ENCODE peak calls at places on chromosomes 3 and 15, in nine cellular contexts. B is aorta; M is neuronal stem cell; N is HepG2; Y is stomach; U is IMR-90; W is CD4-positive, CD25-positive, alpha-beta regulatory T cell; D is DND-41; C is spleen. V is an unnamed sample. For H3K36me3 and H3K4me1, the result is how much of the 10 kb centered on the place peaks cover.

GRCh38 chr15:74328331-74329056 is 39.0 kb downstream of the CYP11A1 start:
- DNase-seq in D (no peak), U (no peak), B (no peak), M (no peak), Y (no peak), N (no peak), W (no peak), C (no peak), V (no peak)

GRCh38 chr15:36748743-36749142 is 169.3 kb downstream of the CDIN1 start:
- DNase-seq in Y (no peak), U (no peak), D (no peak), W (no peak), C (no peak), N (no peak), B (no peak), M (no peak), V (no peak)

GRCh38 chr15:90479656-90480055 is 50.1 kb upstream of the CRTC3 start:
- DNase-seq in D (no peak), B (no peak), Y (peak), N (no peak), C (no peak), W (no peak), M (no peak), U (peak), V (no peak)

GRCh38 chr15:85100186-85100937 is 118.7 kb downstream of the PDE8A start:
- DNase-seq in Y (no peak), C (no peak), D (peak), B (no peak), M (no peak), N (no peak), U (peak), W (peak), V (peak)

GRCh38 chr3:186259612-186260383 is 102.2 kb downstream of the DGKG start:
- DNase-seq in N (peak), Y (peak), C (peak), M (peak), U (peak), B (peak), W (peak), D (peak), V (peak)

GRCh38 chr3:155737844-155738460 is 6.9 kb downstream of the PLCH1 start:
- DNase-seq in B (no peak), Y (peak), C (no peak), U (no peak), D (no peak), W (no peak), M (no peak), N (peak), V (no peak)

GRCh38 chr3:49639551-49639950 is 34.6 kb upstream of the APEH start:
- DNase-seq in M (no peak), W (no peak), Y (no peak), N (no peak), D (no peak), U (no peak), C (no peak), B (no peak), V (no peak)

GRCh38 chr15:79635897-79636596 is 203.9 kb downstream of the MINAR1 start:
- DNase-seq in C (no peak), M (no peak), U (peak), B (no peak), D (no peak), W (no peak), Y (no peak), N (no peak), V (no peak)

GRCh38 chr15:96353931-96354730 is 23.6 kb downstream of the NR2F2 start:
- DNase-seq in D (no peak), B (peak), Y (peak), W (no peak), M (peak), U (peak), C (peak), N (no peak), V (no peak)

GRCh38 chr3:10303785-10304184 is 11.0 kb upstream of the GHRL start:
- DNase-seq in M (no peak), Y (no peak), U (no peak), W (no peak), N (no peak), D (no peak), B (no peak), C (no peak), V (no peak)

GRCh38 chr3:106711650-106712049 is 665.6 kb upstream of the CCDC54 start:
- DNase-seq in W (no peak), N (no peak), Y (no peak), U (peak), B (no peak), C (no peak), M (no peak), D (no peak), V (no peak)

GRCh38 chr15:70068783-70069565 is 28.7 kb downstream of the TLE3 start:
- DNase-seq in B (no peak), N (no peak), U (no peak), M (no peak), C (no peak), W (no peak), Y (peak), D (no peak), V (no peak)

GRCh38 chr3:113287818-113288648 is 76.7 kb downstream of the BOC start:
- DNase-seq in M (peak), D (peak), C (no peak), W (peak), B (no peak), N (peak), Y (no peak), U (peak), V (peak)

GRCh38 chr3:148319161-148319915 is 378.4 kb upstream of the AGTR1 start:
- DNase-seq in N (no peak), C (no peak), M (no peak), D (no peak), B (no peak), U (peak), W (peak), Y (no peak), V (no peak)

GRCh38 chr15:52292780-52293392 is 2.7 kb downstream of the MYO5C start:
- DNase-seq in B (no peak), N (no peak), C (peak), Y (no peak), W (no peak), U (no peak), D (no peak), M (no peak), V (no peak)

GRCh38 chr15:78044407-78045155 is 32.9 kb downstream of the TBC1D2B start:
- DNase-seq in M (no peak), D (no peak), U (no peak), C (no peak), N (no peak), B (no peak), W (peak), Y (no peak), V (no peak)

GRCh38 chr3:85208650-85209049 is 249.9 kb downstream of the CADM2 start:
- DNase-seq in M (no peak), N (no peak), C (no peak), U (no peak), B (no peak), D (no peak), Y (no peak), W (no peak), V (no peak)

GRCh38 chr3:190566043-190566933 is 52.4 kb downstream of the IL1RAP start:
- DNase-seq in B (peak), W (peak), C (peak), U (peak), D (peak), M (no peak), N (peak), Y (peak), V (no peak)

GRCh38 chr3:126961791-126962461 is 21.0 kb upstream of the PLXNA1 start:
- DNase-seq in W (no peak), D (no peak), B (peak), M (no peak), Y (no peak), N (no peak), U (no peak), C (peak), V (no peak)

GRCh38 chr3:136142592-136142991 is 53.5 kb downstream of the MSL2 start:
- DNase-seq in N (peak), W (no peak), C (no peak), Y (no peak), U (peak), M (no peak), D (no peak), B (no peak), V (no peak)

GRCh38 chr3:195356151-195357086 is 85.5 kb upstream of the XXYLT1 start:
- DNase-seq in M (no peak), W (no peak), Y (no peak), C (no peak), B (no peak), U (peak), D (no peak), N (no peak), V (no peak)

GRCh38 chr3:79139395-79140060 is 628.3 kb downstream of the ROBO1 start:
- DNase-seq in M (no peak), N (no peak), D (no peak), C (no peak), W (no peak), U (peak), B (no peak), Y (no peak), V (no peak)

GRCh38 chr15:73570355-73571032 is 62.7 kb downstream of the NPTN start:
- DNase-seq in M (no peak), W (no peak), D (no peak), U (no peak), C (no peak), N (no peak), Y (no peak), B (no peak), V (no peak)

GRCh38 chr3:66394261-66395249 is 106.3 kb downstream of the LRIG1 start:
- DNase-seq in D (no peak), C (peak), M (no peak), U (peak), N (no peak), B (no peak), W (no peak), Y (no peak), V (no peak)

GRCh38 chr3:120425877-120426276 is 24.9 kb downstream of the FSTL1 start:
- DNase-seq in M (no peak), W (no peak), B (no peak), C (no peak), N (no peak), D (no peak), Y (no peak), U (peak), V (no peak)

GRCh38 chr15:82129769-82130168 is 84.0 kb upstream of the MEX3B start:
- DNase-seq in W (no peak), C (no peak), N (no peak), B (no peak), D (no peak), Y (no peak), M (no peak), U (peak), V (no peak)

GRCh38 chr15:82126346-82126745 is 80.5 kb upstream of the MEX3B start:
- DNase-seq in M (no peak), N (no peak), W (no peak), Y (no peak), B (no peak), U (no peak), C (no peak), D (no peak), V (no peak)

GRCh38 chr15:82128401-82129143 is 82.8 kb upstream of the MEX3B start:
- DNase-seq in M (no peak), U (peak), N (no peak), C (no peak), Y (no peak), B (no peak), D (no peak), W (no peak), V (no peak)

GRCh38 chr15:82127581-82127980 is 81.8 kb upstream of the MEX3B start:
- DNase-seq in D (no peak), Y (no peak), U (no peak), W (no peak), M (no peak), B (no peak), N (no peak), C (no peak), V (no peak)

DNA sequence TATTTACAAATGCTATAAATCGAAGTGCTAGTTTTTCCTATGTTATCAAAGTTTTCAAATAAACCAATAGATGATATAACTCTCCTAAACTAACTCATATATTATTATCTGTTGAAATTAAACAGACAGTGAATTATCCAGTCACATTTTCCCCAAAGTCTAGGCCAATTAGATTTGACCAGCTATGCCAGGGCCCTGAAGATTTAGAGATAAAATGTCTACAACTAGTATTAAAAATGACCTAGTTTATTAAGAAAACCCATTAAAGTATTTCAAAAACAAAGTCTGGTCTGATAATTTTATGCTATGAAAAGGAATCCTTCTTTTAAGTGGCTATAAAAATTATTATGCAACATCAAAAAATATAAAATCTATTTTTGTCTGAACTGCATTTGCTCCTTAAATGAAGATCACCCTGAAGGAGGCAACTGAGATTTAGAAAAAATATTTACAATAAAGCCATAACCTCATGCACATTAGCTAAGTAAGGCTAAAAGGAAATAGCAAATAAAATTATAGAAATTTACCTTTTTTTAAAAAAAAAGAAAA is 83.4 kb upstream of the MEX3B start:
- DNase-seq in N (no peak), U (no peak), B (no peak), M (no peak), W (no peak), D (no peak), Y (no peak), C (no peak), V (no peak)
- H3K27ac ChIP-seq in N (no peak), U (no peak), B (no peak), M (no peak), W (no peak), D (no peak), Y (no peak), C (no peak), V (no peak)

GRCh38 chr3:39144748-39145380 is 8.5 kb downstream of the CSRNP1 start:
- DNase-seq in W (no peak), U (no peak), M (no peak), Y (no peak), B (no peak), N (no peak), C (peak), D (no peak), V (no peak)
- H3K36me3 ChIP-seq in W (half or more), U (under half), M (under half), Y (under half), B (under half), N (under half), C (under half), D (under half), V (half or more)

GRCh38 chr3:38630591-38630990 is 18.9 kb downstream of the SCN5A start:
- DNase-seq in N (no peak), B (no peak), U (no peak), Y (no peak), C (no peak), D (no peak), M (no peak), W (no peak), V (no peak)
- H3K4me1 ChIP-seq in N (under half), B (under half), U (under half), Y (under half), C (under half), D (under half), M (under half), W (under half), V (under half)

DNA sequence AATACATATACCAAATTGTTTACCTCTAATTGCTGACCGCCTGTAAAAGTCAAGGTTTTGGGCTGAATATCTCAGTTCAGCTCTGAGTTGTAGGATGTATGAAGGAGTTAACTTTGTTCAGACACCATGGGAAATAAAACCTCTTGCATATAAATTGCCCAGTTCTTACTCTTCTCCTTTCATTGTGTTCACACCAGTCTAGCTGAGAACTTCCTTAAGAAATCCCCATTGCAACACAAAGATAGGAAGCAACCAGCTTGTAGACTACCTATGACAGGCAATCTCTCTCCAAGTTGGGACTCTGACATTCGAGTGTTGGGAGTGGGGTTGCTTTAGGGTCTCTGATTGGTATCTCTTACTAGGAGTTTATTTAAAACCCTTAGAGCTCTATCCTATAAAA is 97.8 kb upstream of the RASGRP1 start:
- DNase-seq in U (no peak), C (no peak), Y (no peak), W (no peak), D (no peak), B (no peak), N (no peak), M (no peak), V (no peak)
- H3K27ac ChIP-seq in U (no peak), C (no peak), Y (no peak), W (no peak), D (no peak), B (no peak), N (no peak), M (no peak), V (no peak)

GRCh38 chr15:75862796-75863195 is 19.5 kb downstream of the UBE2Q2 start:
- DNase-seq in C (no peak), D (no peak), B (no peak), M (no peak), U (no peak), N (no peak), Y (no peak), W (no peak), V (no peak)

GRCh38 chr15:75857886-75858285 is 14.6 kb downstream of the UBE2Q2 start:
- DNase-seq in B (no peak), D (no peak), Y (no peak), M (no peak), C (no peak), N (no peak), W (no peak), U (no peak), V (no peak)

GRCh38 chr15:75866916-75867315 is 23.7 kb downstream of the UBE2Q2 start:
- DNase-seq in D (no peak), U (no peak), B (no peak), C (no peak), Y (no peak), M (no peak), W (no peak), N (no peak), V (no peak)

GRCh38 chr15:75864213-75865059 is 21.2 kb downstream of the UBE2Q2 start:
- DNase-seq in U (peak), M (no peak), W (no peak), C (no peak), B (no peak), N (no peak), D (no peak), Y (no peak), V (no peak)

GRCh38 chr15:75861750-75862402 is 18.6 kb downstream of the UBE2Q2 start:
- DNase-seq in Y (no peak), N (no peak), C (no peak), U (peak), D (no peak), W (no peak), B (no peak), M (no peak), V (no peak)
- H3K36me3 ChIP-seq in Y (under half), N (under half), C (under half), U (under half), D (half or more), W (under half), B (under half), M (under half), V (under half)

DNA sequence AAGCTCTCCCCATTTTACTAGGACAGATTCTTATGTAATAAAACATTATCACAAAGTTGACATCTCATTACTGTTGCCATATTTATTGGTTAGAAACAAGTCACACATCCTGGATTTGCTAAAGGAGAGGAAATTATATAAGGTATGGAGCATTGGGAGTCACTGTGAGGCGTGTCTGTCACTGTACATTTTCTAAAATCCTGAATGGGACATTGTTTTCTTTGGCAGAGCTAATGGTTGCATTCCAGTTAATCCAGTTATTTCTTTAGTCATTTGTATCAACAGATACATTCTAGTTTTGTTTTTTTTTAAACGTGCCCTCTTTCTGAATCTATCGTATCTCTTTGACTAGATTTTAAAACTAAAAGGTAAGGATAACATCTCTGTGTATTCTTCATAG is 70.2 kb upstream of the MITF start:
- DNase-seq in B (no peak), N (no peak), W (no peak), U (no peak), Y (no peak), D (no peak), M (no peak), C (no peak), V (no peak)
- H3K4me1 ChIP-seq in B (under half), N (under half), W (under half), U (under half), Y (under half), D (under half), M (under half), C (under half), V (under half)